ENCODE peak calls at places on chromosomes 1 and 21, in six cellular contexts. One of them, this sample, is unnamed.

GRCh38 chr21:33266784-33267135 is 593 bp downstream of the IL10RB start:
- DNase-seq in fibroblast of lung: no peak
- DNase-seq in small intestine: peak; percentile 23
- DNase-seq in neuronal stem cell: no peak
- DNase-seq in body of pancreas: no peak
- DNase-seq in CD8-positive, alpha-beta memory T cell: peak; percentile 32
- DNase-seq in this sample: no peak

GRCh38 chr1:112849425-112849966 is 106.5 kb downstream of the SLC16A1 start:
- DNase-seq in fibroblast of lung: peak; percentile 34
- DNase-seq in small intestine: peak; percentile 25
- DNase-seq in neuronal stem cell: peak; percentile 35
- DNase-seq in body of pancreas: no peak
- DNase-seq in CD8-positive, alpha-beta memory T cell: no peak
- DNase-seq in this sample: no peak

GRCh38 chr1:246629976-246630375 is 63.7 kb downstream of the CNST start:
- DNase-seq in fibroblast of lung: no peak
- DNase-seq in small intestine: no peak
- DNase-seq in neuronal stem cell: no peak
- DNase-seq in body of pancreas: no peak
- DNase-seq in CD8-positive, alpha-beta memory T cell: no peak
- DNase-seq in this sample: no peak

GRCh38 chr1:6703016-6703415 is 1.4 kb upstream of the DNAJC11 start:
- DNase-seq in fibroblast of lung: no peak
- DNase-seq in small intestine: no peak
- DNase-seq in neuronal stem cell: no peak
- DNase-seq in body of pancreas: no peak
- DNase-seq in CD8-positive, alpha-beta memory T cell: no peak
- DNase-seq in this sample: no peak

GRCh38 chr1:63322944-63323865 is 838 bp downstream of the FOXD3 start:
- DNase-seq in fibroblast of lung: peak; percentile 9
- DNase-seq in small intestine: peak; percentile 57
- DNase-seq in neuronal stem cell: peak; percentile 42
- DNase-seq in body of pancreas: no peak
- DNase-seq in CD8-positive, alpha-beta memory T cell: peak; percentile 19
- DNase-seq in this sample: no peak

GRCh38 chr1:228101994-228102790 is 933 bp downstream of the C1orf35 start:
- DNase-seq in fibroblast of lung: no peak
- DNase-seq in small intestine: peak; percentile 54
- DNase-seq in neuronal stem cell: no peak
- DNase-seq in body of pancreas: peak; percentile 51
- DNase-seq in CD8-positive, alpha-beta memory T cell: peak; percentile 66
- DNase-seq in this sample: peak; percentile 48

GRCh38 chr21:14306143-14306907 is 76.6 kb downstream of the HSPA13 start:
- DNase-seq in fibroblast of lung: peak; percentile 18
- DNase-seq in small intestine: no peak
- DNase-seq in neuronal stem cell: no peak
- DNase-seq in body of pancreas: no peak
- DNase-seq in CD8-positive, alpha-beta memory T cell: no peak
- DNase-seq in this sample: no peak

GRCh38 chr1:36088265-36088576 is 471 bp upstream of the ADPRS start:
- DNase-seq in fibroblast of lung: no peak
- DNase-seq in small intestine: no peak
- DNase-seq in neuronal stem cell: no peak
- DNase-seq in body of pancreas: no peak
- DNase-seq in CD8-positive, alpha-beta memory T cell: no peak
- DNase-seq in this sample: no peak

GRCh38 chr1:114340906-114341698 is 169.9 kb downstream of the TRIM33 start:
- DNase-seq in fibroblast of lung: no peak
- DNase-seq in small intestine: peak; percentile 55
- DNase-seq in neuronal stem cell: no peak
- DNase-seq in body of pancreas: no peak
- DNase-seq in CD8-positive, alpha-beta memory T cell: peak; percentile 46
- DNase-seq in this sample: no peak

GRCh38 chr1:110944806-110945205 is 18.9 kb downstream of the LRIF1 start:
- DNase-seq in fibroblast of lung: no peak
- DNase-seq in small intestine: no peak
- DNase-seq in neuronal stem cell: no peak
- DNase-seq in body of pancreas: no peak
- DNase-seq in CD8-positive, alpha-beta memory T cell: no peak
- DNase-seq in this sample: no peak

GRCh38 chr1:199010492-199010891 is 371.7 kb downstream of the PTPRC start:
- DNase-seq in fibroblast of lung: no peak
- DNase-seq in small intestine: no peak
- DNase-seq in neuronal stem cell: no peak
- DNase-seq in body of pancreas: no peak
- DNase-seq in CD8-positive, alpha-beta memory T cell: no peak
- DNase-seq in this sample: no peak

GRCh38 chr1:20184481-20184900 is 1.4 kb upstream of the UBXN10 start:
- DNase-seq in fibroblast of lung: no peak
- DNase-seq in small intestine: no peak
- DNase-seq in neuronal stem cell: no peak
- DNase-seq in body of pancreas: no peak
- DNase-seq in CD8-positive, alpha-beta memory T cell: no peak
- DNase-seq in this sample: no peak

GRCh38 chr1:55275976-55276375 is 60.8 kb upstream of the USP24 start:
- DNase-seq in fibroblast of lung: no peak
- DNase-seq in small intestine: no peak
- DNase-seq in neuronal stem cell: no peak
- DNase-seq in body of pancreas: no peak
- DNase-seq in CD8-positive, alpha-beta memory T cell: no peak
- DNase-seq in this sample: no peak

GRCh38 chr1:39272027-39272790 is 67.7 kb downstream of the MACF1 start:
- DNase-seq in fibroblast of lung: peak; percentile 74
- DNase-seq in small intestine: peak; percentile 61
- DNase-seq in neuronal stem cell: no peak
- DNase-seq in body of pancreas: peak; percentile 67
- DNase-seq in CD8-positive, alpha-beta memory T cell: no peak
- DNase-seq in this sample: no peak
- H3K4me1 ChIP-seq in fibroblast of lung: peaks cover 18% of the 10 kb centered on the region
- H3K4me1 ChIP-seq in small intestine: peaks cover 8% of the 10 kb centered on the region
- H3K4me1 ChIP-seq in neuronal stem cell: peaks cover 23% of the 10 kb centered on the region
- H3K4me1 ChIP-seq in body of pancreas: peaks cover 73% of the 10 kb centered on the region
- H3K4me1 ChIP-seq in CD8-positive, alpha-beta memory T cell: peaks cover 53% of the 10 kb centered on the region
- H3K4me1 ChIP-seq in this sample: peaks cover 41% of the 10 kb centered on the region

DNA sequence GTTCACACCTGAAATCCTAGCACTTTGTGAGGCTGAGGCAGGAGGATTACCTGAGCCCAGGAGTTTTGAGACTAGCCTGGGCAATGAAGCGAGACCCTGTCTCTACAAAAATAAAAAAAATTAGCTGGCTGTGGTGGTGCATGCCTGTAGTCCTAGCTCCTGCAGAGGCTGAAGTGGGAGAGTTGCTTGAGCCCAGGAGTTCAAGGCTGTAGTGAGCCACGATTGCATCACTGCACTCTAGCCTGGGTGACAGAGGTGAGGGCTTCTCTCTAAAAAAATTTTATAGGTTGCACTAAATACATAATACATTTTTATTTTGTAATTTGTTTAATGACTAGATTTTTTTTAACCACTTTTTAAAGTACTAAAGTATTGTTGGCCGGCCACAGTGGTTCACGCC is 6.1 kb downstream of the PARK7 start:
- DNase-seq in fibroblast of lung: no peak
- DNase-seq in small intestine: no peak
- DNase-seq in neuronal stem cell: no peak
- DNase-seq in body of pancreas: no peak
- DNase-seq in CD8-positive, alpha-beta memory T cell: no peak
- DNase-seq in this sample: no peak
- H3K4me1 ChIP-seq in fibroblast of lung: no peaks in the 10 kb centered on the region
- H3K4me1 ChIP-seq in small intestine: no peaks in the 10 kb centered on the region
- H3K4me1 ChIP-seq in neuronal stem cell: no peaks in the 10 kb centered on the region
- H3K4me1 ChIP-seq in body of pancreas: peaks cover 18% of the 10 kb centered on the region
- H3K4me1 ChIP-seq in CD8-positive, alpha-beta memory T cell: peaks cover 39% of the 10 kb centered on the region
- H3K4me1 ChIP-seq in this sample: peaks cover 40% of the 10 kb centered on the region

GRCh38 chr1:209106237-209106741 is 477.2 kb upstream of the CAMK1G start:
- DNase-seq in fibroblast of lung: peak; percentile 53
- DNase-seq in small intestine: no peak
- DNase-seq in neuronal stem cell: no peak
- DNase-seq in body of pancreas: no peak
- DNase-seq in CD8-positive, alpha-beta memory T cell: no peak
- DNase-seq in this sample: no peak

GRCh38 chr1:209105769-209106168 is 477.7 kb upstream of the CAMK1G start:
- DNase-seq in fibroblast of lung: no peak
- DNase-seq in small intestine: no peak
- DNase-seq in neuronal stem cell: no peak
- DNase-seq in body of pancreas: no peak
- DNase-seq in CD8-positive, alpha-beta memory T cell: no peak
- DNase-seq in this sample: no peak

GRCh38 chr1:209104646-209105045 is 478.9 kb upstream of the CAMK1G start:
- DNase-seq in fibroblast of lung: no peak
- DNase-seq in small intestine: no peak
- DNase-seq in neuronal stem cell: no peak
- DNase-seq in body of pancreas: no peak
- DNase-seq in CD8-positive, alpha-beta memory T cell: no peak
- DNase-seq in this sample: no peak

GRCh38 chr1:209107535-209107934 is 476.0 kb upstream of the CAMK1G start:
- DNase-seq in fibroblast of lung: no peak
- DNase-seq in small intestine: no peak
- DNase-seq in neuronal stem cell: no peak
- DNase-seq in body of pancreas: no peak
- DNase-seq in CD8-positive, alpha-beta memory T cell: no peak
- DNase-seq in this sample: no peak

GRCh38 chr1:209106861-209107260 is 476.7 kb upstream of the CAMK1G start:
- DNase-seq in fibroblast of lung: no peak
- DNase-seq in small intestine: no peak
- DNase-seq in neuronal stem cell: no peak
- DNase-seq in body of pancreas: no peak
- DNase-seq in CD8-positive, alpha-beta memory T cell: no peak
- DNase-seq in this sample: no peak
- H3K4me1 ChIP-seq in fibroblast of lung: no peaks in the 10 kb centered on the region
- H3K4me1 ChIP-seq in small intestine: no peaks in the 10 kb centered on the region
- H3K4me1 ChIP-seq in neuronal stem cell: peaks cover 9% of the 10 kb centered on the region
- H3K4me1 ChIP-seq in body of pancreas: no peaks in the 10 kb centered on the region
- H3K4me1 ChIP-seq in CD8-positive, alpha-beta memory T cell: no peaks in the 10 kb centered on the region
- H3K4me1 ChIP-seq in this sample: no peaks in the 10 kb centered on the region

GRCh38 chr1:23615852-23616251 is 56.6 kb upstream of the ID3 start:
- DNase-seq in fibroblast of lung: no peak
- DNase-seq in small intestine: no peak
- DNase-seq in neuronal stem cell: no peak
- DNase-seq in body of pancreas: no peak
- DNase-seq in CD8-positive, alpha-beta memory T cell: no peak
- DNase-seq in this sample: no peak

GRCh38 chr1:23617019-23617418 is 57.7 kb upstream of the ID3 start:
- DNase-seq in fibroblast of lung: no peak
- DNase-seq in small intestine: no peak
- DNase-seq in neuronal stem cell: no peak
- DNase-seq in body of pancreas: no peak
- DNase-seq in CD8-positive, alpha-beta memory T cell: no peak
- DNase-seq in this sample: no peak

GRCh38 chr1:23614128-23614660 is 54.9 kb upstream of the ID3 start:
- DNase-seq in fibroblast of lung: no peak
- DNase-seq in small intestine: peak; percentile 55
- DNase-seq in neuronal stem cell: no peak
- DNase-seq in body of pancreas: no peak
- DNase-seq in CD8-positive, alpha-beta memory T cell: no peak
- DNase-seq in this sample: no peak

GRCh38 chr1:23615423-23615822 is 56.1 kb upstream of the ID3 start:
- DNase-seq in fibroblast of lung: no peak
- DNase-seq in small intestine: no peak
- DNase-seq in neuronal stem cell: no peak
- DNase-seq in body of pancreas: no peak
- DNase-seq in CD8-positive, alpha-beta memory T cell: no peak
- DNase-seq in this sample: no peak

GRCh38 chr1:23616292-23616822 is 57.1 kb upstream of the ID3 start:
- DNase-seq in fibroblast of lung: no peak
- DNase-seq in small intestine: no peak
- DNase-seq in neuronal stem cell: no peak
- DNase-seq in body of pancreas: no peak
- DNase-seq in CD8-positive, alpha-beta memory T cell: no peak
- DNase-seq in this sample: no peak
- H3K4me1 ChIP-seq in fibroblast of lung: no peaks in the 10 kb centered on the region
- H3K4me1 ChIP-seq in small intestine: no peaks in the 10 kb centered on the region
- H3K4me1 ChIP-seq in neuronal stem cell: peaks cover 11% of the 10 kb centered on the region
- H3K4me1 ChIP-seq in body of pancreas: peaks cover 7% of the 10 kb centered on the region
- H3K4me1 ChIP-seq in CD8-positive, alpha-beta memory T cell: peaks cover 88% of the 10 kb centered on the region
- H3K4me1 ChIP-seq in this sample: no peaks in the 10 kb centered on the region

DNA sequence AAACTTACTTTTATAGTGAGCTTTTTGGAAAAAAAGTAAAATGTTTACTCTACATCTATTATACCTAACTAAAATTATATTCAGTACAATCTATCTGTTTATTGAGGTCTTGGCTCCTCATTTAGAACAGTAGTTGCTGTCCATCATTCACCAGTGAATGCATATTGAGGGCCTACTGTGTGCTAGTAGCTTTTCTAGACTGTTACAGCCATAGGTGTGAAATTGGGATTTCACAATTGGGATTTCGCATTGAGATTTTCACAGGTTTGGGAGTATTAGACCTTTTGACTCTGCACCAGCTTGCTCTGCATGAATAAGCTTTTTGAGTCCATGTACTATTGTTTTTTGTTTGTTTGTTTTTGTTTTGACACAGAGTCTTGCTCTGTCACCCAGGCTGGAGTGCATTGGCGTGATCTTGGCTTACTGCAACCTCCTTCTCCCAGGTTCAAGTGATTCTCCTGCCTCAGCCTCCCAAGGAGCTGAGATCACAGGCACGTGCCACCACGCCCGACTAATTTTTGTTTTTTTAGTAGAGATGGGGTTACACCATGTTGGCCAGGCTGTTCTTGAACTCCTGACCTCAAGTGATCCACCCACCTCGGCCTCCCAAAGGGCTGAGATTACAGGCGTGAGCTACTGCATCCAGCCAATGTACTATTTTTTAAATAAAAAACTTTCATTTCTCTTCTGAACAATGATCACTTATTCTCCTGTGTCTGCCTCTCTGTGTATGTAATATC is 47.2 kb upstream of the ERRFI1 start:
- DNase-seq in fibroblast of lung: no peak
- DNase-seq in small intestine: no peak
- DNase-seq in neuronal stem cell: no peak
- DNase-seq in body of pancreas: no peak
- DNase-seq in CD8-positive, alpha-beta memory T cell: no peak
- DNase-seq in this sample: peak; percentile 54
- H3K4me1 ChIP-seq in fibroblast of lung: peaks cover 8% of the 10 kb centered on the region
- H3K4me1 ChIP-seq in small intestine: peaks cover 4% of the 10 kb centered on the region
- H3K4me1 ChIP-seq in neuronal stem cell: peaks cover 9% of the 10 kb centered on the region
- H3K4me1 ChIP-seq in body of pancreas: peaks cover 59% of the 10 kb centered on the region
- H3K4me1 ChIP-seq in CD8-positive, alpha-beta memory T cell: no peaks in the 10 kb centered on the region
- H3K4me1 ChIP-seq in this sample: peaks cover 20% of the 10 kb centered on the region

GRCh38 chr1:82628887-82629286 is 828.2 kb downstream of the ADGRL2 start:
- DNase-seq in fibroblast of lung: no peak
- DNase-seq in small intestine: no peak
- DNase-seq in neuronal stem cell: no peak
- DNase-seq in body of pancreas: no peak
- DNase-seq in CD8-positive, alpha-beta memory T cell: no peak
- DNase-seq in this sample: no peak
- H3K4me1 ChIP-seq in fibroblast of lung: no peaks in the 10 kb centered on the region
- H3K4me1 ChIP-seq in small intestine: no peaks in the 10 kb centered on the region
- H3K4me1 ChIP-seq in neuronal stem cell: no peaks in the 10 kb centered on the region
- H3K4me1 ChIP-seq in body of pancreas: no peaks in the 10 kb centered on the region
- H3K4me1 ChIP-seq in CD8-positive, alpha-beta memory T cell: no peaks in the 10 kb centered on the region
- H3K4me1 ChIP-seq in this sample: no peaks in the 10 kb centered on the region